ENCODE peak calls at places on chromosomes 5 and 9, in seven cellular contexts. W is A549, S is fibroblast of the aortic adventitia, F is stomach, H is kidney epithelial cell, Y is left lung, V is amygdala. T is an unnamed sample.

GRCh38 chr9:18507151-18507550 is 33.2 kb downstream of the ADAMTSL1 start:
- DNase-seq in W (no peak), S (no peak), F (no peak), H (no peak), Y (no peak), V (no peak), T (no peak)

GRCh38 chr5:131749138-131749537 is 47.7 kb downstream of the FNIP1 start:
- DNase-seq in W (no peak), S (peak), F (no peak), H (peak), Y (no peak), V (no peak), T (no peak)

GRCh38 chr5:5335708-5336211 is 86.7 kb upstream of the ICE1 start:
- DNase-seq in W (peak), S (peak), F (no peak), H (peak), Y (no peak), V (no peak), T (no peak)

GRCh38 chr9:78273761-78274160 is 23.2 kb upstream of the PSAT1 start:
- DNase-seq in W (no peak), S (no peak), F (no peak), H (no peak), Y (no peak), V (no peak), T (no peak)

GRCh38 chr5:94613583-94613982 is 4.8 kb downstream of the KIAA0825 start:
- DNase-seq in W (peak), S (peak), F (no peak), H (no peak), Y (no peak), V (no peak), T (no peak)

GRCh38 chr9:124032247-124032646 is 20.7 kb downstream of the LHX2 start:
- DNase-seq in W (no peak), S (no peak), F (no peak), H (no peak), Y (no peak), V (no peak), T (no peak)

GRCh38 chr9:94916956-94917355 is 190.5 kb downstream of the AOPEP start:
- DNase-seq in W (no peak), S (no peak), F (no peak), H (no peak), Y (no peak), V (no peak), T (no peak)

GRCh38 chr5:98635631-98636030 is 137.8 kb upstream of the RGMB start:
- DNase-seq in W (no peak), S (peak), F (no peak), H (no peak), Y (no peak), V (no peak), T (no peak)

GRCh38 chr5:31993182-31993961 is 180.7 kb downstream of the GOLPH3 start:
- DNase-seq in W (no peak), S (peak), F (no peak), H (peak), Y (no peak), V (no peak), T (peak)

GRCh38 chr9:137114613-137115393 is at the start of gene DPP7:
- DNase-seq in W (peak), S (peak), F (peak), H (no peak), Y (peak), V (peak), T (peak)

GRCh38 chr5:78526049-78526525 is 122.5 kb downstream of the LHFPL2 start:
- DNase-seq in W (no peak), S (peak), F (no peak), H (peak), Y (no peak), V (no peak), T (peak)

GRCh38 chr5:32115985-32116384 is 58.1 kb downstream of the GOLPH3 start:
- DNase-seq in W (peak), S (no peak), F (no peak), H (no peak), Y (no peak), V (no peak), T (no peak)

GRCh38 chr5:180040287-180041214 is 31.0 kb downstream of the RNF130 start:
- DNase-seq in W (no peak), S (no peak), F (peak), H (no peak), Y (no peak), V (no peak), T (no peak)

GRCh38 chr9:13274901-13275641 is 4.4 kb downstream of the MPDZ start:
- DNase-seq in W (no peak), S (peak), F (no peak), H (no peak), Y (no peak), V (no peak), T (no peak)

GRCh38 chr9:7033611-7034010 is 275.8 kb downstream of the KDM4C start:
- DNase-seq in W (no peak), S (no peak), F (no peak), H (no peak), Y (no peak), V (no peak), T (no peak)

GRCh38 chr9:78236511-78236950 is 656 bp downstream of the CEP78 start:
- DNase-seq in W (peak), S (no peak), F (no peak), H (no peak), Y (no peak), V (no peak), T (no peak)

GRCh38 chr9:128920381-128921058 is at the start of gene PHYHD1:
- DNase-seq in W (no peak), S (peak), F (peak), H (no peak), Y (peak), V (peak), T (no peak)

GRCh38 chr9:16552252-16552651 is 318.2 kb downstream of the BNC2 start:
- DNase-seq in W (no peak), S (no peak), F (no peak), H (no peak), Y (no peak), V (no peak), T (no peak)

GRCh38 chr9:87108639-87109038 is 161.3 kb upstream of the GAS1 start:
- DNase-seq in W (no peak), S (no peak), F (no peak), H (no peak), Y (no peak), V (peak), T (no peak)

GRCh38 chr9:37262410-37262809 is 142.0 kb downstream of the ZCCHC7 start:
- DNase-seq in W (no peak), S (peak), F (no peak), H (no peak), Y (no peak), V (no peak), T (no peak)

GRCh38 chr9:136944094-136944518 is 432 bp downstream of the FBXW5 start:
- DNase-seq in W (peak), S (peak), F (peak), H (no peak), Y (no peak), V (no peak), T (no peak)

GRCh38 chr9:111661150-111661801 is at the start of gene GNG10:
- DNase-seq in W (peak), S (peak), F (peak), H (no peak), Y (peak), V (peak), T (peak)

GRCh38 chr5:177065480-177065879 is 21.2 kb upstream of the FGFR4 start:
- DNase-seq in W (no peak), S (no peak), F (no peak), H (no peak), Y (no peak), V (no peak), T (no peak)

GRCh38 chr9:38641985-38642864 is 21.8 kb upstream of the ANKRD18A start:
- DNase-seq in W (peak), S (peak), F (peak), H (no peak), Y (no peak), V (peak), T (no peak)

GRCh38 chr5:139494256-139494655 is 11.7 kb upstream of the STING1 start:
- DNase-seq in W (no peak), S (peak), F (no peak), H (no peak), Y (no peak), V (no peak), T (no peak)

GRCh38 chr9:69515810-69516209 is 156.4 kb downstream of the APBA1 start:
- DNase-seq in W (no peak), S (no peak), F (no peak), H (no peak), Y (no peak), V (no peak), T (no peak)

GRCh38 chr9:36803951-36804350 is 230.1 kb downstream of the PAX5 start:
- DNase-seq in W (no peak), S (no peak), F (no peak), H (no peak), Y (no peak), V (no peak), T (no peak)

GRCh38 chr5:81151546-81151945 is 81.6 kb upstream of the CKMT2 start:
- DNase-seq in W (no peak), S (peak), F (no peak), H (no peak), Y (no peak), V (no peak), T (no peak)

GRCh38 chr5:125372694-125373621 is 626.5 kb upstream of the ZNF608 start:
- DNase-seq in W (no peak), S (peak), F (no peak), H (peak), Y (no peak), V (peak), T (no peak)

GRCh38 chr5:33999986-34000385 is 7.9 kb downstream of the AMACR start:
- DNase-seq in W (no peak), S (no peak), F (no peak), H (no peak), Y (no peak), V (no peak), T (no peak)

GRCh38 chr9:133499130-133499891 is 20.4 kb upstream of the SLC2A6 start:
- DNase-seq in W (no peak), S (no peak), F (no peak), H (no peak), Y (no peak), V (no peak), T (no peak)

GRCh38 chr9:115687356-115687755 is 466.2 kb upstream of the PAPPA start:
- DNase-seq in W (no peak), S (no peak), F (no peak), H (no peak), Y (no peak), V (no peak), T (no peak)

GRCh38 chr5:80141147-80141671 is 106.1 kb downstream of the THBS4 start:
- DNase-seq in W (no peak), S (peak), F (peak), H (no peak), Y (peak), V (peak), T (no peak)

GRCh38 chr5:91176288-91177016 is 206.7 kb downstream of the ARRDC3 start:
- DNase-seq in W (no peak), S (no peak), F (no peak), H (no peak), Y (no peak), V (no peak), T (no peak)

GRCh38 chr9:131402738-131403492 is 9.0 kb downstream of the PRRC2B start:
- DNase-seq in W (peak), S (peak), F (peak), H (peak), Y (peak), V (peak), T (no peak)

GRCh38 chr9:138022121-138022741 is 144.6 kb downstream of the CACNA1B start:
- DNase-seq in W (peak), S (no peak), F (peak), H (no peak), Y (no peak), V (no peak), T (no peak)